ENCODE peak calls at places on chromosomes 4 and X, in six cellular contexts. S is memory B cell, J is H1, T is progenitor cell of endocrine pancreas, A is frontal cortex, P is activated B cell treated with CpG ODN at 0.5 μM for 24 hours. Y is an unnamed sample.
A peak's percentile ranks its signal among the peaks of the same experiment; 100 is the strongest.

GRCh38 chr4:163911891-163912290 is 417.4 kb downstream of the TMA16 start:
- DNase-seq in A (no peak), T (no peak), P (no peak), S (no peak), J (no peak), Y (no peak)

GRCh38 chr4:53459548-53459947 is 82.1 kb downstream of the FIP1L1 start:
- DNase-seq in P (no peak), T (no peak), J (no peak), S (no peak), A (no peak), Y (no peak)

GRCh38 chrX:43313035-43313434 is 343.1 kb upstream of the MAOA start:
- DNase-seq in T (no peak), P (no peak), J (no peak), A (no peak), S (no peak), Y (no peak)

GRCh38 chrX:54223581-54223980 is 40.5 kb upstream of the FAM120C start:
- DNase-seq in P (no peak), S (no peak), A (no peak), T (no peak), J (no peak), Y (no peak)

GRCh38 chr4:3128976-3129375 is 54.5 kb downstream of the HTT start:
- DNase-seq in T (no peak), S (no peak), J (no peak), P (no peak), A (no peak), Y (no peak)

GRCh38 chr4:38870098-38870850 is 2.7 kb downstream of the FAM114A1 start:
- DNase-seq in A (no peak), J (no peak), P (no peak), S (no peak), T (no peak), Y (no peak)

GRCh38 chr4:112927544-112927943 is 121.9 kb upstream of the ANK2 start:
- DNase-seq in A (no peak), J (no peak), S (no peak), T (no peak), P (no peak), Y (no peak)

GRCh38 chr4:56434599-56435000 is 815 bp downstream of the PPAT start:
- DNase-seq in P (no peak), S (peak; percentile 9), A (no peak), J (no peak), T (no peak), Y (peak; percentile 61)

GRCh38 chrX:88244066-88244465 is 503.0 kb upstream of the CPXCR1 start:
- DNase-seq in P (no peak), S (no peak), J (no peak), A (no peak), T (no peak), Y (no peak)

GRCh38 chrX:19846995-19847790 is 40.2 kb downstream of the SH3KBP1 start:
- DNase-seq in A (no peak), S (no peak), P (no peak), J (no peak), T (no peak), Y (no peak)

GRCh38 chrX:35046646-35047231 is 104.1 kb downstream of the FAM47B start:
- DNase-seq in J (no peak), A (no peak), P (no peak), T (no peak), S (no peak), Y (no peak)

GRCh38 chr4:163495900-163496299 is 1.4 kb downstream of the TMA16 start:
- DNase-seq in P (no peak), S (peak; percentile 23), A (no peak), J (no peak), T (no peak), Y (no peak)

GRCh38 chr4:53942712-53943111 is 121.7 kb downstream of the CHIC2 start:
- DNase-seq in A (no peak), J (no peak), S (no peak), P (no peak), T (no peak), Y (no peak)

GRCh38 chr4:54717694-54718093 is 59.9 kb downstream of the KIT start:
- DNase-seq in T (no peak), S (no peak), P (no peak), A (no peak), J (no peak), Y (no peak)

GRCh38 chr4:152011469-152011868 is 250.7 kb upstream of the GATB start:
- DNase-seq in A (no peak), T (no peak), J (no peak), P (no peak), S (no peak), Y (no peak)

GRCh38 chr4:3532714-3533336 is 603 bp upstream of the LRPAP1 start:
- DNase-seq in S (no peak), T (no peak), A (no peak), J (no peak), P (no peak), Y (no peak)

GRCh38 chr4:151674804-151675290 is 86.0 kb downstream of the GATB start:
- DNase-seq in A (no peak), S (no peak), J (peak; percentile 63), T (peak; percentile 17), P (no peak), Y (peak; percentile 44)

GRCh38 chr4:93317571-93317970 is 511.0 kb upstream of the ATOH1 start:
- DNase-seq in P (no peak), A (no peak), T (no peak), J (no peak), S (no peak), Y (no peak)

GRCh38 chr4:150348079-150348478 is 233.9 kb upstream of the MAB21L2 start:
- DNase-seq in T (no peak), A (no peak), S (no peak), J (no peak), P (no peak), Y (no peak)

GRCh38 chr4:169404959-169405358 is 134.2 kb upstream of the SH3RF1 start:
- DNase-seq in S (no peak), P (no peak), J (no peak), T (no peak), A (no peak), Y (no peak)